ENCODE peak calls at places on chromosomes 3 and 15, in four cellular contexts. D is astrocyte of the hippocampus; F is NCI-H524 treated with DMSO at 0.1 percent for 48 hours; J is effector memory CD4-positive, alpha-beta T cell. B is an unnamed sample.

GRCh38 chr15:29952245-29952644 is 130.0 kb upstream of the TJP1 start:
- DNase-seq in D (peak; percentile 31), F (peak; percentile 31), J (no peak), B (no peak)

GRCh38 chr3:24829011-24829581 is 334.4 kb upstream of the THRB start:
- DNase-seq in D (peak; percentile 69), F (no peak), J (no peak), B (no peak)

GRCh38 chr3:58386966-58387365 is 46.7 kb downstream of the PDHB start:
- DNase-seq in D (peak; percentile 66), F (no peak), J (no peak), B (no peak)

GRCh38 chr15:38147246-38147645 is 105.4 kb upstream of the SPRED1 start:
- DNase-seq in D (no peak), F (no peak), J (no peak), B (no peak)

GRCh38 chr3:59796486-59796885 is 746.7 kb upstream of the CFAP20DC start:
- DNase-seq in D (no peak), F (no peak), J (no peak), B (no peak)

GRCh38 chr15:94324117-94324826 is 92.9 kb downstream of the MCTP2 start:
- DNase-seq in D (peak; percentile 74), F (peak; percentile 34), J (no peak), B (peak; percentile 1)

GRCh38 chr3:124117486-124117885 is 125.6 kb upstream of the ROPN1 start:
- DNase-seq in D (peak; percentile 51), F (no peak), J (no peak), B (peak; percentile 36)

GRCh38 chr3:136305879-136306278 is 55.7 kb downstream of the PCCB start:
- DNase-seq in D (no peak), F (no peak), J (no peak), B (peak; percentile 53)

GRCh38 chr3:25568525-25569078 is 96.1 kb downstream of the TOP2B start:
- DNase-seq in D (no peak), F (no peak), J (no peak), B (no peak)

B was measured in DMS 273 treated with DMSO at 0.1 percent for 48 hours.